ENCODE peak calls at places on chromosomes 4 and X, in five cellular contexts. G is breast epithelium, N is upper lobe of right lung, C is lung, L is sigmoid colon. V is an unnamed sample.

GRCh38 chr4:38266616-38267015 is 306.4 kb downstream of the PTTG2 start:
- DNase-seq in C (no peak), N (no peak), G (no peak), L (no peak), V (peak; percentile 41)

GRCh38 chr4:4670869-4671268 is 129.0 kb upstream of the STX18 start:
- DNase-seq in G (no peak), C (no peak), N (no peak), L (no peak), V (no peak)

GRCh38 chr4:8642651-8643321 is 50.2 kb downstream of the CPZ start:
- DNase-seq in G (peak; percentile 19), L (no peak), C (no peak), N (peak; percentile 32), V (no peak)

GRCh38 chr4:47744253-47744652 is 93.6 kb downstream of the CORIN start:
- DNase-seq in C (no peak), G (no peak), L (no peak), N (no peak), V (no peak)

GRCh38 chr4:8547108-8547911 is 32.9 kb upstream of the GPR78 start:
- DNase-seq in L (no peak), C (no peak), N (peak; percentile 22), G (no peak), V (no peak)

GRCh38 chrX:11148401-11148800 is 37.3 kb downstream of the HCCS start:
- DNase-seq in C (no peak), N (no peak), G (no peak), L (no peak), V (no peak)

GRCh38 chrX:112819013-112819635 is 21.5 kb downstream of the AMOT start:
- DNase-seq in C (no peak), L (no peak), N (no peak), G (no peak), V (no peak)

GRCh38 chrX:49995021-49995731 is 72.8 kb downstream of the CLCN5 start:
- DNase-seq in L (no peak), C (no peak), G (no peak), N (no peak), V (peak; percentile 47)

GRCh38 chr4:47668810-47669408 is 169.0 kb downstream of the CORIN start:
- DNase-seq in L (no peak), N (no peak), G (no peak), C (no peak), V (peak; percentile 68)

GRCh38 chr4:145681956-145682355 is 2.0 kb downstream of the C4orf51 start:
- DNase-seq in N (no peak), C (no peak), G (no peak), L (no peak), V (no peak)

GRCh38 chr4:124111922-124112321 is 600.6 kb downstream of the ANKRD50 start:
- DNase-seq in N (no peak), C (no peak), L (no peak), G (no peak), V (peak; percentile 74)

GRCh38 chr4:80201326-80202151 is 4.2 kb downstream of the PRDM8 start:
- DNase-seq in L (no peak), C (no peak), G (no peak), N (no peak), V (peak; percentile 26)

GRCh38 chr4:66609014-66609413 is 936.3 kb downstream of the CENPC start:
- DNase-seq in C (no peak), N (no peak), L (no peak), G (no peak), V (no peak)

GRCh38 chr4:66604192-66604591 is 933.9 kb upstream of the EPHA5 start:
- DNase-seq in N (no peak), G (no peak), C (no peak), L (no peak), V (no peak)

GRCh38 chr4:66606908-66607307 is 936.6 kb upstream of the EPHA5 start:
- DNase-seq in G (no peak), L (no peak), C (no peak), N (no peak), V (no peak)

GRCh38 chr4:66602622-66603021 is 932.3 kb upstream of the EPHA5 start:
- DNase-seq in L (no peak), N (no peak), C (no peak), G (no peak), V (no peak)

GRCh38 chr4:66606215-66606614 is 935.9 kb upstream of the EPHA5 start:
- DNase-seq in L (no peak), C (no peak), N (no peak), G (no peak), V (no peak)
- H3K36me3 ChIP-seq in L (no peaks in the 10 kb centered on the region), C (no peaks in the 10 kb centered on the region), N (no peaks in the 10 kb centered on the region), G (no peaks in the 10 kb centered on the region), V (no peaks in the 10 kb centered on the region)

GRCh38 chr4:151408380-151408629 is 671 bp upstream of the FHIP1A start:
- DNase-seq in G (no peak), L (no peak), N (no peak), C (no peak), V (no peak)

GRCh38 chr4:151407018-151407417 is 2.0 kb upstream of the FHIP1A start:
- DNase-seq in C (no peak), G (no peak), N (no peak), L (no peak), V (no peak)

GRCh38 chr4:151409470-151410313 is 716 bp downstream of the FHIP1A start:
- DNase-seq in G (no peak), N (no peak), L (peak; percentile 64), C (peak; percentile 34), V (no peak)

GRCh38 chr4:151408630-151409469 is at the start of gene FHIP1A:
- DNase-seq in N (peak; percentile 94), C (peak; percentile 89), G (peak; percentile 88), L (peak; percentile 82), V (peak; percentile 70)

GRCh38 chr4:151407466-151408379 is 1.3 kb upstream of the FHIP1A start:
- DNase-seq in G (peak; percentile 62), C (peak; percentile 36), N (peak; percentile 73), L (no peak), V (no peak)
- H3K27ac ChIP-seq in G (peak overlapping the region; percentile 93), C (peak overlapping the region; percentile 57), N (peak overlapping the region; percentile 79), L (peak overlapping the region; percentile 58), V (no peak overlapping the region)

DNA sequence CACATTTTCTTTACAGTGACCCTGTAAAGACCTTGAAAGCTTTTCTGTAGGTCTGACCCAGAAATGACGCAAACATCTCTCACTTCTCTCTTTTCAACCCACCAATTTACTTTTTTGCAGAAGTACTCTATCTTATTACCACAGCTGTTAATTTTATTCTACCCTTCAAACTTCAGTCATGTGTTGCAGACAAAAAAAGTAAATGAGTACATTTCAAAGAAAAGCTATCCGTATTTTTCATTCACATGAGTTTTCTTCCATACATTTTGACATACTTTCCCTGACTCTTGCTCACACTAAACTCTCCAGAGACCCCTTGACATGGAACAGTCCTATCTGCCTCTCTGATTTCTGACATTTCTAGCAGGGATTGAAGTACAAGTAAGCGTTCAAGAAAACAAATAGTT is 51.7 kb downstream of the SLC7A11 start:
- DNase-seq in C (no peak), N (no peak), L (no peak), G (no peak), V (no peak)
- H3K36me3 ChIP-seq in C (no peaks in the 10 kb centered on the region), N (no peaks in the 10 kb centered on the region), L (no peaks in the 10 kb centered on the region), G (no peaks in the 10 kb centered on the region), V (no peaks in the 10 kb centered on the region)

DNA sequence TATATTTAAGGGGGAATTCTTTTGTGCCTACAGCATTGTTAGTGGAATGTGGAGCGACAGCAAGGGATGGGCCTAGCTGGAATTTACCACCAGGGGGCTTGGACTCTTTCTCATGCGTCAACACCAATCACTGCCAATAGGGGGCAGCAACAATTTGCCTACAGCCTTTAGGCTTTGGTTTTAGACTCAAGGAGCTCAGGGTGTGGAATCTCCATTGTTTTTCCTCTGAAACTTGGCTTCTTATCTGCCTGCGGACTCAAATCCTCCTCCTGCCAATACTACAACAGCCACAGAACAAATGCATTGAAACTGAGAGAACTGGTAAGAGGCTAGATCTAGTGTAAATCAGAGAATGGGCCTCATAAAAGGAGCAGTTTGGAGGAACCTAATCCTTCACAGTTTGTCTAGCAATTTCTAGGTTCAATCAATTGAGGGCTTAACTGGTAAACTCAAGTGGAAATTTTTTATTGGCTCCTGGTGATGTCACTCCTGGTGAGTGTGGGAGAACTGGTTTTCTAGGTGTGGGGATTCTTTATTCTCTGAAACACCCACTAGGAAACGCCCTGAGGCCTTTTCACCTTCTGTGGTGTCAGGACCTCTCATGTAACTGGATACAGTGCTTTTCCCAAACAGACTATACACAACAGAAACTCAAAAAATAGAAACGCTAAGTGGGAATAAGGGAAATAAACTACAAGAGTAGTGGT is 27.9 kb upstream of the TMSB4X start:
- DNase-seq in G (peak; percentile 53), C (peak; percentile 83), N (no peak), L (peak; percentile 83), V (peak; percentile 89)
- H3K27ac ChIP-seq in G (peak overlapping the region; percentile 34), C (peak overlapping the region; percentile 72), N (peak overlapping the region; percentile 55), L (peak overlapping the region; percentile 22), V (peak overlapping the region; percentile 51)

DNA sequence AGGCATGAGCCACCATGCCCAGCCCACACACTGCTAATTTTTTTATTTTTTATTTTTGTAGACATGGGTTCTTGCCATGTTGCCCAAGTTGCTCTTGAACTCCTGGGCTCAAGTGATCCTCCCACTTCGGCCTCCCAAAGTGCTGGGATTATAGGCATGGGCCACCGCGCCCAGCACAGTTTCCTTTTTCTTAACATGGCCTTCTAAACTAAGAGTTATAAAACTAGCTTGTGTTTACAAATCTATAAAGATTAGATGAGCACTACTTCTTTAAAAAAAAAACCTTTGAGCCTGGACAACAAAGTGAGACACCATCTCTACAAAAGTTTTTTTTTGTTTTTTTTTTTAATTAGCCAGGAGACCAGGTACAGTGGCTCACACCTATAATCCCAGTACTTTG is 10.7 kb downstream of the GRSF1 start:
- DNase-seq in L (no peak), C (no peak), N (no peak), G (no peak), V (no peak)
- H3K36me3 ChIP-seq in L (peaks cover 59% of the 10 kb centered on the region), C (peaks cover 32% of the 10 kb centered on the region), N (peaks cover 95% of the 10 kb centered on the region), G (peaks cover 16% of the 10 kb centered on the region), V (peaks cover 49% of the 10 kb centered on the region)

DNA sequence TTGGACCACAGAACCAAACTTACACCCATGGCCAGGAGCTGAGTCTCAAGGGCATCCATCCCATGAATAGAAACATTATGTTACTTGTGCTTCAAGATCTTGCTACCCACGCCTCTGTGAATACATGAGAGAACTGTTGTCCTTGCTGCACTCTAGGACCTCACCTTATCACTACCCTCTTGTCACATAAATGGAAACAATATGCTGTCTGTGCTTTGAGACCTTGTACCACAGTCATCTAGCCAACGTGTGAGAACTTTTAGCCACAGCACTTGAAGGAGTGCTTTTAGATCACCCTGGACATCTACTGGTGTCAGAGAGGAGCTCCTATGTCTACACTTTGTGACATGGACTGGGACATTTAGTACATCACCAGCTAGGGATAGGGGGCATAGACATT is 30.7 kb upstream of the HUWE1 start:
- DNase-seq in C (no peak), G (no peak), N (no peak), L (no peak), V (no peak)
- H3K27ac ChIP-seq in C (no peak overlapping the region), G (peak overlapping the region; percentile 9), N (no peak overlapping the region), L (no peak overlapping the region), V (no peak overlapping the region)

GRCh38 chr4:2924765-2925301 is 38.4 kb downstream of the NOP14 start:
- DNase-seq in C (no peak), L (no peak), N (peak; percentile 42), G (peak; percentile 49), V (no peak)
- H3K36me3 ChIP-seq in C (peaks cover 10% of the 10 kb centered on the region), L (peaks cover 47% of the 10 kb centered on the region), N (peaks cover 78% of the 10 kb centered on the region), G (peaks cover 5% of the 10 kb centered on the region), V (peaks cover 32% of the 10 kb centered on the region)

GRCh38 chr4:183832776-183833450 is 72.2 kb upstream of the STOX2 start:
- DNase-seq in L (no peak), N (no peak), G (no peak), C (no peak), V (no peak)
- H3K27ac ChIP-seq in L (no peak overlapping the region), N (no peak overlapping the region), G (no peak overlapping the region), C (no peak overlapping the region), V (no peak overlapping the region)

V was measured in A673.